ENCODE peak calls at places on chromosomes 2 and 18, in nine cellular contexts. W is mesendoderm; D is A549; Z is endodermal cell; I is pancreas; P is CD8-positive, alpha-beta memory T cell; M is esophagus muscularis mucosa; R is aorta; F is endothelial cell of umbilical vein. N is an unnamed sample.

GRCh38 chr2:23250371-23250770 is 134.6 kb upstream of the KLHL29 start:
- DNase-seq in W (no peak), D (no peak), Z (no peak), I (no peak), P (no peak), M (no peak), R (no peak), F (no peak), N (no peak)

GRCh38 chr2:202112041-202112440 is 39.0 kb downstream of the KIAA2012 start:
- DNase-seq in W (no peak), D (no peak), Z (no peak), I (no peak), P (no peak), M (no peak), R (no peak), F (no peak), N (no peak)

GRCh38 chr2:139296672-139297209 is 516.6 kb upstream of the NXPH2 start:
- DNase-seq in W (no peak), D (no peak), Z (no peak), I (no peak), P (no peak), M (no peak), R (no peak), F (no peak), N (no peak)

GRCh38 chr2:134677866-134678774 is 40.7 kb downstream of the TMEM163 start:
- DNase-seq in W (no peak), D (no peak), Z (no peak), I (peak), P (no peak), M (peak), R (no peak), F (peak), N (no peak)

GRCh38 chr18:42030586-42031182 is 75.7 kb downstream of the PIK3C3 start:
- DNase-seq in W (peak), D (peak), Z (peak), I (no peak), P (no peak), M (no peak), R (no peak), F (peak), N (no peak)

GRCh38 chr2:236574424-236575145 is 5.0 kb downstream of the ACKR3 start:
- DNase-seq in W (peak), D (no peak), Z (peak), I (peak), P (no peak), M (no peak), R (no peak), F (peak), N (no peak)

GRCh38 chr2:191366199-191366598 is 121.0 kb downstream of the MYO1B start:
- DNase-seq in W (no peak), D (no peak), Z (no peak), I (no peak), P (no peak), M (no peak), R (no peak), F (no peak), N (no peak)

GRCh38 chr18:34159691-34160185 is 65.0 kb downstream of the NOL4 start:
- DNase-seq in W (peak), D (no peak), Z (no peak), I (peak), P (no peak), M (no peak), R (no peak), F (no peak), N (no peak)

GRCh38 chr2:234533631-234534030 is 36.8 kb upstream of the ARL4C start:
- DNase-seq in W (no peak), D (no peak), Z (no peak), I (no peak), P (no peak), M (no peak), R (no peak), F (no peak), N (no peak)

GRCh38 chr2:120341977-120342376 is 4.0 kb upstream of the INHBB start:
- DNase-seq in W (no peak), D (no peak), Z (no peak), I (no peak), P (no peak), M (no peak), R (no peak), F (no peak), N (no peak)

GRCh38 chr2:98908909-98909308 is 27.1 kb downstream of the CRACDL start:
- DNase-seq in W (no peak), D (no peak), Z (peak), I (no peak), P (no peak), M (peak), R (no peak), F (no peak), N (no peak)

GRCh38 chr2:200603972-200604371 is 18.2 kb downstream of the AOX1 start:
- DNase-seq in W (peak), D (no peak), Z (no peak), I (no peak), P (no peak), M (peak), R (no peak), F (no peak), N (no peak)
- H3K27ac ChIP-seq in W (no peak), D (peak), Z (no peak), I (no peak), P (no peak), M (no peak), R (no peak), F (no peak), N (no peak)

DNA sequence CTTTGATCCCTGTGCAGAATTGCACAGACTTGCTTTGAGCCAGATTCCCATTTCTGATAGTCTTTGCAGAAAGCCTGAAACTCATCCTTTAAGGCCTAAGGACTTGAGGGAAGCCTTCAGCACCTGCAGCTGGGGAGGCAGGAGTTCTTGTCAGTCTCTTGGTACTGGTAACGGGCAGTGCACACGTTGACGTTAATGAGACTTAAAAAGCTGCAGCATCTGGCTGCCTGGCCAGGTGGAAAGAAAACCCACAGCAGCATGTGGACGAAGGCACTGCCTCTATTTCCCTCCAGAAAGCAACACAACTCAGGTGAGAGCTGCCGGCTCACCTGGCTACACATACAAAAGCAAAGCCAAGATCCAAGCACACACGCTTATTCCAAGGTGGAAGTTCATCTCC is 178.8 kb downstream of the ANAPC1 start:
- DNase-seq in W (no peak), D (no peak), Z (peak), I (no peak), P (no peak), M (no peak), R (no peak), F (no peak), N (no peak)
- H3K27ac ChIP-seq in W (peak), D (peak), Z (peak), I (peak), P (no peak), M (no peak), R (no peak), F (peak), N (no peak)

DNA sequence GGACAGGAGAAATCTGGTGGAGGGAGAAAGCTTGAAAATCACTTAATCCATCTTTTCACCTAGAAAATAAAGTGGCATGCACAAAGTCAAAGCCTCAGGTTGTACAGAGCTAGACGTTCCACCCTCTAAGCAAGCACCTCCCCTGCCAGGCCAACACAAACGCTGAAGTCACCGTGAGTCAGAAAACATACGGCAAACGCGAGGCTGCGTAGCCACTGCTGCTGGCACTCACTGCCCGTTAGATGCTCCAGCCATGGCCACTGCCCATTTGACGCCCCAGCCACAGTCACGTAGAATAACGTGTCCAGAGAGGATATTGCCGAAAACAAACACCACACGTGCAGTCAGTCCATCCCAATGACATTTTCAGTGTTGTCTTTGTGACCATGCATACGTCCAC is 209.7 kb upstream of the PXDN start:
- DNase-seq in W (no peak), D (no peak), Z (no peak), I (no peak), P (no peak), M (no peak), R (no peak), F (no peak), N (no peak)
- H3K27ac ChIP-seq in W (no peak), D (no peak), Z (no peak), I (no peak), P (no peak), M (no peak), R (no peak), F (no peak), N (no peak)

DNA sequence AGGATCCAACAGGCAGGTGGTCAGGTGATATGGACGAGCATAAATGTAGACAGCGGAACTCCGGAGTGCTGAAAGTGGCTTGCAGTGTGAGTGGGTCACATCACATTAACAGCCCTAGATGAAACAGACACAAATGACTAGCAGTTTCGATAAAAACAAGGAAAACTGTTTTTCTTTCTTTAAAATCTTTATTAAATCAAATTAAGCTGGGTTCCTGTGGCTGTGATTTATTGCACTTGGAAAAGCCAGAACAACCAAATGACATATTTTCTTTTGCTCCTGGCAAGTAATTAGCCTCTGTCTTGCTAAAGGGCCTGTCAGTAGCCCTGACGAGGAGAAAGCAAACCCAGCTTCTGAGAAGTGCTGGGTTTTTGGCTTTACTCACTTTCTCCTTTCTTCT is 152.9 kb upstream of the DDX18 start:
- DNase-seq in W (no peak), D (no peak), Z (no peak), I (no peak), P (no peak), M (no peak), R (no peak), F (no peak), N (no peak)
- H3K27ac ChIP-seq in W (no peak), D (no peak), Z (peak), I (no peak), P (no peak), M (no peak), R (no peak), F (no peak), N (no peak)

DNA sequence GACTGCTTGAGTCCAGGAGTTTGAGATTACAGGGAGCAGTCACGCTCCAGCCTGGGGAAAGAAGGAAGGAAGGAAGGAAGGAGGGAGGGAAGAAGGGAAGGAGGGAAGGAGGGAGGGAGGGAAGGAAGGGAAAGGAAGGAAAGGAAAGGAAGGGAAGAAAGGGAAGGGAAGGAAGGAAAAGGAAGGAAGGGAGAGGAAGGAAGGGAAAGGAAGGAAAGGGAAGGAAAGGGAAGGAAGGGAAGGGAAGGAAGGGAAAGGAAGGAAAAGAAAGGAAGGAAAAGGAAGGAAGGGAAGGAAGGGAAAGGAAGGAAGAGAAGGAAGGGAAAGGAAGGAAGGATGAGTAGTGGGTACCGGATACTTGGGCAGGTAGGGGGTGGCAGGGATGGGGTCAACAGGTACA is 32.3 kb downstream of the GPR155 start:
- DNase-seq in W (no peak), D (no peak), Z (no peak), I (no peak), P (no peak), M (no peak), R (no peak), F (no peak), N (no peak)
- H3K27ac ChIP-seq in W (no peak), D (no peak), Z (no peak), I (no peak), P (no peak), M (no peak), R (no peak), F (no peak), N (no peak)